ENCODE peak calls at places on chromosome X, in four cellular contexts. One of them, this sample, is unnamed.
A peak's percentile ranks its signal among the peaks of the same experiment; 100 is the strongest.

GRCh38 chrX:856901-857300 is 226.3 kb downstream of the SHOX start:
- DNase-seq in transverse colon: no peak
- DNase-seq in tibial nerve: no peak
- DNase-seq in suprapubic skin: no peak
- DNase-seq in this sample: no peak

GRCh38 chrX:13167444-13168207 is 123.2 kb upstream of the FAM9C start:
- DNase-seq in tibial nerve: no peak
- DNase-seq in transverse colon: no peak
- DNase-seq in suprapubic skin: no peak
- DNase-seq in this sample: peak; percentile 35

GRCh38 chrX:134880866-134881265 is 109.9 kb upstream of the SMIM10 start:
- DNase-seq in transverse colon: no peak
- DNase-seq in suprapubic skin: no peak
- DNase-seq in tibial nerve: no peak
- DNase-seq in this sample: no peak

GRCh38 chrX:98068210-98068609 is 1184.5 kb downstream of the RPA4 start:
- DNase-seq in tibial nerve: no peak
- DNase-seq in transverse colon: no peak
- DNase-seq in suprapubic skin: no peak
- DNase-seq in this sample: no peak

GRCh38 chrX:119647552-119648420 is 41.6 kb upstream of the NKRF start:
- DNase-seq in transverse colon: no peak
- DNase-seq in suprapubic skin: no peak
- DNase-seq in tibial nerve: no peak
- DNase-seq in this sample: no peak

GRCh38 chrX:143306991-143307965 is 210.0 kb downstream of the SPANXN3 start:
- DNase-seq in suprapubic skin: no peak
- DNase-seq in transverse colon: peak; percentile 60
- DNase-seq in tibial nerve: no peak
- DNase-seq in this sample: no peak

GRCh38 chrX:134688839-134689238 is 30.6 kb upstream of the PLAC1 start:
- DNase-seq in transverse colon: no peak
- DNase-seq in suprapubic skin: no peak
- DNase-seq in tibial nerve: no peak
- DNase-seq in this sample: no peak

GRCh38 chrX:73840120-73840924 is 277.3 kb downstream of the CHIC1 start:
- DNase-seq in tibial nerve: no peak
- DNase-seq in suprapubic skin: no peak
- DNase-seq in transverse colon: no peak
- DNase-seq in this sample: no peak

GRCh38 chrX:101287402-101287801 is 3.7 kb downstream of the TAF7L start:
- DNase-seq in tibial nerve: no peak
- DNase-seq in transverse colon: no peak
- DNase-seq in suprapubic skin: no peak
- DNase-seq in this sample: no peak

GRCh38 chrX:3076416-3076991 is 35.2 kb downstream of the ARSF start:
- DNase-seq in transverse colon: no peak
- DNase-seq in tibial nerve: no peak
- DNase-seq in suprapubic skin: no peak
- DNase-seq in this sample: no peak

GRCh38 chrX:66200050-66200664 is 36.1 kb downstream of the HEPH start:
- DNase-seq in transverse colon: no peak
- DNase-seq in suprapubic skin: no peak
- DNase-seq in tibial nerve: no peak
- DNase-seq in this sample: no peak

GRCh38 chrX:24425806-24426205 is 39.3 kb upstream of the PDK3 start:
- DNase-seq in suprapubic skin: no peak
- DNase-seq in tibial nerve: no peak
- DNase-seq in transverse colon: no peak
- DNase-seq in this sample: no peak

GRCh38 chrX:95893632-95894031 is 791.0 kb upstream of the DIAPH2 start:
- DNase-seq in suprapubic skin: no peak
- DNase-seq in transverse colon: no peak
- DNase-seq in tibial nerve: no peak
- DNase-seq in this sample: no peak

GRCh38 chrX:150364347-150365050 is 1.4 kb downstream of the MAMLD1 start:
- DNase-seq in suprapubic skin: no peak
- DNase-seq in tibial nerve: peak; percentile 14
- DNase-seq in transverse colon: peak; percentile 21
- DNase-seq in this sample: peak; percentile 59

GRCh38 chrX:114047558-114047957 is 536.3 kb upstream of the HTR2C start:
- DNase-seq in suprapubic skin: no peak
- DNase-seq in tibial nerve: no peak
- DNase-seq in transverse colon: no peak
- DNase-seq in this sample: no peak

GRCh38 chrX:66030505-66031317 is 9.2 kb downstream of the VSIG4 start:
- DNase-seq in transverse colon: peak; percentile 25
- DNase-seq in suprapubic skin: no peak
- DNase-seq in tibial nerve: no peak
- DNase-seq in this sample: no peak

GRCh38 chrX:80354966-80355465 is 65.2 kb upstream of the TENT5D start:
- DNase-seq in suprapubic skin: no peak
- DNase-seq in transverse colon: no peak
- DNase-seq in tibial nerve: no peak
- DNase-seq in this sample: no peak

GRCh38 chrX:54043696-54044125 is 562 bp downstream of the PHF8 start:
- DNase-seq in tibial nerve: no peak
- DNase-seq in transverse colon: peak; percentile 49
- DNase-seq in suprapubic skin: no peak
- DNase-seq in this sample: no peak

GRCh38 chrX:40503094-40503493 is 77.7 kb upstream of the ATP6AP2 start:
- DNase-seq in tibial nerve: no peak
- DNase-seq in suprapubic skin: no peak
- DNase-seq in transverse colon: no peak
- DNase-seq in this sample: no peak

GRCh38 chrX:39309721-39310152 is 508.5 kb downstream of the MID1IP1 start:
- DNase-seq in transverse colon: no peak
- DNase-seq in tibial nerve: no peak
- DNase-seq in suprapubic skin: no peak
- DNase-seq in this sample: peak; percentile 48

GRCh38 chrX:18290200-18290599 is 64.3 kb downstream of the SCML2 start:
- DNase-seq in tibial nerve: no peak
- DNase-seq in suprapubic skin: no peak
- DNase-seq in transverse colon: no peak
- DNase-seq in this sample: no peak

GRCh38 chrX:23821847-23822246 is 38.9 kb downstream of the SAT1 start:
- DNase-seq in tibial nerve: no peak
- DNase-seq in suprapubic skin: no peak
- DNase-seq in transverse colon: no peak
- DNase-seq in this sample: no peak

GRCh38 chrX:17405225-17405969 is 30.4 kb downstream of the NHS start:
- DNase-seq in transverse colon: no peak
- DNase-seq in tibial nerve: no peak
- DNase-seq in suprapubic skin: no peak
- DNase-seq in this sample: no peak

GRCh38 chrX:104137496-104137895 is 19.3 kb downstream of the SLC25A53 start:
- DNase-seq in tibial nerve: no peak
- DNase-seq in transverse colon: no peak
- DNase-seq in suprapubic skin: no peak
- DNase-seq in this sample: no peak

GRCh38 chrX:110012818-110013484 is 10.0 kb downstream of the TMEM164 start:
- DNase-seq in tibial nerve: no peak
- DNase-seq in suprapubic skin: no peak
- DNase-seq in transverse colon: no peak
- DNase-seq in this sample: no peak

GRCh38 chrX:143634701-143635442 is 1.0 kb downstream of the SLITRK4 start:
- DNase-seq in suprapubic skin: no peak
- DNase-seq in transverse colon: no peak
- DNase-seq in tibial nerve: no peak
- DNase-seq in this sample: no peak

GRCh38 chrX:106039920-106040319 is 1.4 kb upstream of the SERPINA7 start:
- DNase-seq in tibial nerve: no peak
- DNase-seq in transverse colon: no peak
- DNase-seq in suprapubic skin: no peak
- DNase-seq in this sample: peak; percentile 8

GRCh38 chrX:153414838-153415552 is 3.7 kb downstream of the ZFP92 start:
- DNase-seq in tibial nerve: no peak
- DNase-seq in transverse colon: no peak
- DNase-seq in suprapubic skin: no peak
- DNase-seq in this sample: no peak

GRCh38 chrX:39174761-39175417 is 373.6 kb downstream of the MID1IP1 start:
- DNase-seq in tibial nerve: no peak
- DNase-seq in transverse colon: peak; percentile 46
- DNase-seq in suprapubic skin: no peak
- DNase-seq in this sample: no peak

GRCh38 chrX:101108293-101108692 is 10.3 kb downstream of the CENPI start:
- DNase-seq in tibial nerve: no peak
- DNase-seq in suprapubic skin: no peak
- DNase-seq in transverse colon: no peak
- DNase-seq in this sample: no peak

GRCh38 chrX:120746153-120746552 is 116.3 kb upstream of the C1GALT1C1 start:
- DNase-seq in transverse colon: no peak
- DNase-seq in suprapubic skin: no peak
- DNase-seq in tibial nerve: no peak
- DNase-seq in this sample: no peak

GRCh38 chrX:74514384-74514783 is 93.1 kb downstream of the SLC16A2 start:
- DNase-seq in suprapubic skin: no peak
- DNase-seq in tibial nerve: no peak
- DNase-seq in transverse colon: no peak
- DNase-seq in this sample: no peak

DNA sequence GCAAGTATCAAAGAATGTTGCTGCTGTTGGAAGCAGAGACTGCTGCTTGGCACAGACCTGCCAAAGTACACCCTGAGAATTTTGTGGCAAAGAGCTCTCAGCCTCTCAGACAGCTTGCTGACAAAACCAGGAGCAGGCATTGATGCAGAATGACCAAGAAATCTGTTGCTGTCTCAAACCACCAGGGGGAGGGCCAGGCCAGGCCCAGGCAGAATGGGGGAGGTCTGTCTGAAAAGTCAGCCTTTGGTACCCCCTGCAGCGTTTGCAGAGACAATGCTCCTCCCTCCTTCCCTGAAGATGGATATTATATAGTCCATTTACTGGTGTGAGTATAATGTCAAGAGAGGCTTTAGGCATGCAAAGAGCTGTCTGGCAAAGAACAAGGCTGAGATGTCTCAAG is 52.9 kb upstream of the TRPC5OS start:
- DNase-seq in suprapubic skin: no peak
- DNase-seq in tibial nerve: no peak
- DNase-seq in transverse colon: no peak
- DNase-seq in this sample: no peak
- TF ChIP-seq CTCF in suprapubic skin: no peak
- TF ChIP-seq CTCF in tibial nerve: no peak
- TF ChIP-seq CTCF in transverse colon: no peak
- TF ChIP-seq CTCF in this sample: no peak

DNA sequence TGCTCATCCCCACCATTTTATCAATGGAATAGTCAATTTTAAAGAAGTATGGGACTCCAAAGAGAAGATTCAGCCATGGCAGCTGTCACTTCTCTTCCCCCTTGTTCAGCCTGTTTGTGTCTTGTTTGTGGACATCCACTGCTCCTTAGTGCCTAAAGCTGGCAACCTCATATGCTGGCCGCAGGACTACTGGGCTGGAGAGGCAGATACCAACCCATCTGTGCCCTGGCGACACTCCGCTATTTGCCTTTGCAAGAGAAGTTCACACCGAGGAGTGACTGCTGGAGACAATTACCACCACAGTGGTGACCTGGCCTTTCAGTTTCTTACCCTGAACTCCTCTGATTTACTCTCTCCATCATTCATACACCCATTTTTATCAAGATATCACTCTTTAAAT is 64.3 kb downstream of the NHSL2 start:
- DNase-seq in suprapubic skin: no peak
- DNase-seq in transverse colon: no peak
- DNase-seq in tibial nerve: no peak
- DNase-seq in this sample: no peak
- TF ChIP-seq EP300 in suprapubic skin: no peak
- TF ChIP-seq EP300 in transverse colon: no peak
- TF ChIP-seq EP300 in tibial nerve: no peak
- TF ChIP-seq EP300 in this sample: no peak

GRCh38 chrX:131577999-131578734 is 34.3 kb downstream of the OR13H1 start:
- DNase-seq in transverse colon: no peak
- DNase-seq in suprapubic skin: no peak
- DNase-seq in tibial nerve: no peak
- DNase-seq in this sample: no peak
- H3K4me3 ChIP-seq in transverse colon: no peak overlapping the region
- H3K4me3 ChIP-seq in suprapubic skin: no peak overlapping the region
- H3K4me3 ChIP-seq in tibial nerve: no peak overlapping the region
- H3K4me3 ChIP-seq in this sample: no peak overlapping the region

GRCh38 chrX:46381630-46382029 is 163.6 kb downstream of the ZNF674 start:
- DNase-seq in tibial nerve: no peak
- DNase-seq in suprapubic skin: no peak
- DNase-seq in transverse colon: peak; percentile 12
- DNase-seq in this sample: no peak
- TF ChIP-seq CTCF in tibial nerve: no peak
- TF ChIP-seq CTCF in suprapubic skin: no peak
- TF ChIP-seq CTCF in transverse colon: peak; percentile 18
- TF ChIP-seq CTCF in this sample: no peak

GRCh38 chrX:10901290-10901633 is 209.9 kb upstream of the HCCS start:
- DNase-seq in transverse colon: no peak
- DNase-seq in suprapubic skin: no peak
- DNase-seq in tibial nerve: no peak
- DNase-seq in this sample: no peak

GRCh38 chrX:10902001-10902400 is 209.1 kb upstream of the HCCS start:
- DNase-seq in suprapubic skin: no peak
- DNase-seq in tibial nerve: no peak
- DNase-seq in transverse colon: no peak
- DNase-seq in this sample: no peak

GRCh38 chrX:10903518-10903917 is 207.6 kb upstream of the HCCS start:
- DNase-seq in suprapubic skin: no peak
- DNase-seq in tibial nerve: no peak
- DNase-seq in transverse colon: no peak
- DNase-seq in this sample: no peak

GRCh38 chrX:10897768-10898167 is 213.4 kb upstream of the HCCS start:
- DNase-seq in suprapubic skin: no peak
- DNase-seq in transverse colon: no peak
- DNase-seq in tibial nerve: no peak
- DNase-seq in this sample: no peak

DNA sequence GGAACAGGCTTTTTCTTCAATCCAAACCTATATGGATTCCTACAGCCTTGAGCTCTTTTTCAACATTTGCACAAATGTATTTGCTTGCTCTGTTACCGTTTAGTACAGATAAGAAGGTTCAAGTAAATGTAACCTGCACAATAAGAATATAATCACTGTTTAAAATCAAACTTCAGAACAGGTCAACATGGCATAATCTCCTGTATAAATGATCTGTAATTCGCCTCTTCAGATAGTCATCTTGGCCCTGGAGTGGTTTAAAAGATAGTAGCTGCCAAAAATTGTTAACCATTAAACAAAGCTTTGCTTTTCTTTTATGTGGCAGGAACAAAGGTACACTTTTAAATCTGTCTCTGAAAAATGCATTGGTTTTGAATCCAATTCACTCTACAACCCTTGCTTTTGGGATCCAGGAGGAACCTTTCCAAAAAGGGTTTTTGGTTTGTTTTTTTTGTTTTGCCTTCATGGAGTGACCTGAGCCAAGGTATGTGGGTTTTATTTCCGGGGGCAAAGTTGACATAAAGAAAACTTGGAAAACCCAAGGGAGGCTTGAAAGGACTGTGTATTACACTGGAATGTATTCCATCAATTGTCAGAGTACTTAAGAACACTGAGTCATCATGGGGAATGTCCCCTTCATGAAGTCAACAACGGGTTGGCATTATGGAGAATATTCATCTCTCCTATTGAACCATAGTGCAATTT is 210.4 kb upstream of the HCCS start:
- DNase-seq in transverse colon: no peak
- DNase-seq in tibial nerve: no peak
- DNase-seq in suprapubic skin: no peak
- DNase-seq in this sample: no peak
- TF ChIP-seq EP300 in transverse colon: no peak
- TF ChIP-seq EP300 in tibial nerve: no peak
- TF ChIP-seq EP300 in suprapubic skin: no peak
- TF ChIP-seq EP300 in this sample: no peak